ENCODE peak calls at places on chromosome 22, in four cellular contexts. M is neural progenitor cell, W is type B pancreatic cell, I is omental fat pad. Y is an unnamed sample.

GRCh38 chr22:45888221-45889092 is 88.5 kb downstream of the WNT7B start:
- DNase-seq in M (no peak), W (no peak), I (no peak), Y (no peak)

GRCh38 chr22:19356708-19357269 is 65.3 kb upstream of the CLTCL1 start:
- DNase-seq in M (no peak), W (no peak), I (no peak), Y (no peak)

GRCh38 chr22:27714076-27714475 is 87.5 kb downstream of the MN1 start:
- DNase-seq in M (no peak), W (no peak), I (no peak), Y (no peak)

GRCh38 chr22:30704978-30705377 is 10.3 kb downstream of the OSBP2 start:
- DNase-seq in M (no peak), W (no peak), I (no peak), Y (no peak)

GRCh38 chr22:32631507-32632245 is 157.1 kb downstream of the FBXO7 start:
- DNase-seq in M (no peak), W (no peak), I (no peak), Y (no peak)

GRCh38 chr22:23055448-23056179 is 14.7 kb upstream of the GNAZ start:
- DNase-seq in M (no peak), W (no peak), I (no peak), Y (no peak)

GRCh38 chr22:44585559-44586121 is 87.6 kb upstream of the RTL6 start:
- DNase-seq in M (no peak), W (no peak), I (no peak), Y (no peak)

GRCh38 chr22:32621656-32622003 is 147.0 kb downstream of the FBXO7 start:
- DNase-seq in M (no peak), W (no peak), I (no peak), Y (no peak)

GRCh38 chr22:49694462-49695260 is 133.0 kb downstream of the BRD1 start:
- DNase-seq in M (no peak), W (peak), I (no peak), Y (peak)

GRCh38 chr22:43891360-43892182 is at the start of gene PNPLA5:
- DNase-seq in M (peak), W (no peak), I (no peak), Y (no peak)

GRCh38 chr22:37534445-37534844 is 15.2 kb upstream of the CARD10 start:
- DNase-seq in M (no peak), W (no peak), I (no peak), Y (no peak)

GRCh38 chr22:50586416-50586815 is 3.8 kb upstream of the CHKB start:
- DNase-seq in M (no peak), W (no peak), I (no peak), Y (no peak)

GRCh38 chr22:20525048-20525447 is 17.6 kb downstream of the MED15 start:
- DNase-seq in M (no peak), W (no peak), I (no peak), Y (no peak)

GRCh38 chr22:20524004-20524481 is 16.6 kb downstream of the MED15 start:
- DNase-seq in M (no peak), W (no peak), I (no peak), Y (no peak)

GRCh38 chr22:20528405-20528978 is 21.1 kb downstream of the MED15 start:
- DNase-seq in M (no peak), W (no peak), I (no peak), Y (no peak)

GRCh38 chr22:20526305-20526627 is 18.9 kb downstream of the MED15 start:
- DNase-seq in M (no peak), W (no peak), I (no peak), Y (no peak)

DNA sequence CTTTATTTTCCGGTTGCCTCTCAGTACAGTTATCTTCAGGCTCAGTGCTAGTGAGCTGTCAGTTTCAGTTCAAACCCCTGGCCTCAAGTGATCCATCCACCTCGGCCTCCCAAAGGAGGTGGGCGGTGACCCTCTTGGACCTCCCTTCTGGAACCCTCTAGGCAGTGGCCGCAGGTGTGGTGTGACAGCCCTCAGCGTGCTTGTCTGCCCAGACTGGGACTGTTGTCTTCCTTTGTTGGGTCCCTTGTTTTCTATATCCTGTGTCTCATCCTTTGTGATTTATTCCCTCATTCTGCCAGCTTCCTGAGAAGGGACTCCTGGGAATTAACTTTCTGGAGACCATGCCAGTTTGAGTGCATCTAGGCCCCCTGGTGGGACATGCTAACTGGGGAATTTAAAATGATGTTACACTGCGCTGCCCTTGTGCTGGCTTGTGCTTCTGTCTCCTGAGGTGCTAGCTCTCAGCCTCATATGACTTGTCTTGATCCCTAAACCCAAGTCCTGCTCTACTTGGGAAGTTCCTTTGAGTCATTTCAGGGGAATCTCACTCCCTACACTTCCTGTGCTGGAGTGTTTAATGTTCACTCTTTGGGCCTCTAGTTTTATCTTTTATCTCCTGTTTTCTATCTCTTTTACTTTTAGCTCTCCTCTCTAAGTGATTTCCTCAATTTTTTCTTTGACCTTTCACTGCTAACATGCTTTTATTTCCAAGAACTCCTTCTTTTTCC is 19.4 kb downstream of the MED15 start:
- DNase-seq in M (no peak), W (no peak), I (no peak), Y (no peak)
- TF ChIP-seq CTCF in M (no peak), W (no peak), I (no peak), Y (no peak)

GRCh38 chr22:41351011-41351410 is 30.7 kb upstream of the TEF start:
- DNase-seq in M (no peak), W (no peak), I (no peak), Y (no peak)
- TF ChIP-seq CTCF in M (no peak), W (no peak), I (no peak), Y (no peak)

DNA sequence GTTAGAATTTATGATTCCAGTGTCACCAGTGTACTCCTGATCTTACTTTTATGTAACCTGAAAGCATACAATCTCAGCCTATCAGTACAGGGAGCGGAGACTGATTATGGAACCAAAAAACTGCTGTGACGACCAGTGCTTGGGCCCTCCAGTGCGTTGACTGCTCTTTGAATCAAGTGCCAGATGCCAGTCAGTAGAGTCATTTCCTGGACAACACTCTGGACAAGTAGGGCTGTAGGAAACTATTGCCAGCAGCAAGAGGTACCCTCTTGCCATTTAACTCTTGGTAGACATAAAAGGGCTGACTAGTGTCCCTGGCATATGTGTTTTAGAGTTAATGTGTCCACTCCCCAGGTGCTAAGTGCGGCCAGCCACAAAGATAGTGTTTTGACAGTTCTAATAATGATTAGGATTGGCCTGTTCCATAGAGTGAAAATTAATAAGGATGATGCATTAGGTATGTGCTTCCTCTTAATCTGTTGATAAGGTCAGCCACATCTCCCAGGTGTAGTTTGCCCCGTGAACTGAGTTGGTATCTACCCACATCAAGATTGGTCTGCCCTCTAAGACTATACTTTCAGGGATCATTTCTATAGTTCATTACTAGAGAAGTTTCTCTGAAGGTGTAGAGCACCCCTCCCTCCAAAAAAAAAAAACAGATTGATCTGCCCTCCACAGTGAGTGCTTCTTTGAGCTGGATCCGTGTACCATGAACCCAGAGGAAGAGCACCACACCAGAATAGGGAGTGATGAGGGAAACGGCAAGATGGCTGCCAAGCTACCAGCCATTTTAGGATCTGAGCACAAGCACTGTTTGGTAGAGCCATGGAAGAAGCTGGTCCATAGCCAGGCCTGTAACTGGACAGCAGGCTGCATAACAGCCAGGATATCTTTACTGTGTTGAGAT is 20.7 kb upstream of the AIFM3 start:
- DNase-seq in M (no peak), W (no peak), I (no peak), Y (no peak)
- TF ChIP-seq CTCF in M (no peak), W (no peak), I (no peak), Y (no peak)

GRCh38 chr22:25172153-25172552 is 27.5 kb upstream of the CRYBB3 start:
- DNase-seq in M (no peak), W (no peak), I (no peak), Y (no peak)
- TF ChIP-seq CTCF in M (peak), W (peak), I (no peak), Y (peak)

GRCh38 chr22:25362215-25362882 is 142.9 kb downstream of the CRYBB2 start:
- DNase-seq in M (peak), W (peak), I (peak), Y (no peak)

GRCh38 chr22:25362883-25363240 is 143.4 kb downstream of the CRYBB2 start:
- DNase-seq in M (no peak), W (no peak), I (no peak), Y (no peak)

GRCh38 chr22:25364736-25365241 is 145.3 kb downstream of the CRYBB2 start:
- DNase-seq in M (no peak), W (no peak), I (no peak), Y (no peak)

GRCh38 chr22:25364281-25364680 is 144.8 kb downstream of the CRYBB2 start:
- DNase-seq in M (no peak), W (no peak), I (no peak), Y (no peak)

GRCh38 chr22:25363474-25363873 is 144.0 kb downstream of the CRYBB2 start:
- DNase-seq in M (no peak), W (no peak), I (no peak), Y (no peak)
- TF ChIP-seq CTCF in M (no peak), W (no peak), I (no peak), Y (no peak)

GRCh38 chr22:35728639-35729308 is 11.1 kb downstream of the APOL5 start:
- DNase-seq in M (no peak), W (no peak), I (no peak), Y (no peak)
- TF ChIP-seq CTCF in M (no peak), W (no peak), I (no peak), Y (no peak)

GRCh38 chr22:26339755-26340154 is 89.3 kb upstream of the ASPHD2 start:
- DNase-seq in M (no peak), W (no peak), I (no peak), Y (no peak)

DNA sequence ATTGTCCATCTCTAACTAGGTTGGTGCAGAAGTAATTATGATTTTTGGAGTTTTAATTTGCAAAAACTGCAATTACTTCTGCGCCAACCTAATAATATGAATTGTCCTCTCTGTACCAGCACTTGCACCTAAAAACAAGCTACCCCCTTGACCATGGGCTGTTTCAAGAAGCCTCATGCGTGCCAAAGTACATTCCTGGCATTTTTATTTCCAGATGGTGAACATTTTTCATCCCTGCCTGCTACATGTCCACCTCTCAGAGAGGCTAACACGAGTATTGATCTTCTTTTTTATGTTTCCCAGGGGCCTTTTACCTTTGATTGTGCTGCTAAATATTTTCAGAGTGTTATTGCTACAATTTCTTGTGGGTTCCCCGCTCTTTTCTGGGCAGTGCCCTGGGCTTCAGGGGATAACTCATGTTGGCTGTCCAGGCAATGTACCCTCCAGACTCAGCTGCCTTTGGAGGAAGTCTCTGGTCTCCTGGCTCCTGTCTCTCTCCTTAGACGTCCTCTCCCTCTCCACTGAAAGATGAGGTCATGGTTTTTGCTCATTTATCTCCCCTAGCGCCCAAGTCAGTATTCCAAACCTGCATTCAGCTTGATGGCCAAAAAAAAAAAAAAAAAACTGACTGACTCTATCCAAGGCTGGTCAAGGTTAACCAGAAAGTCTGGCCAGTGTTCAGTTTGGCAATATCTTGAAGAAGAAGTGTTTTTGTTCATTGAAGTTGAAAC is 86.2 kb upstream of the ASPHD2 start:
- DNase-seq in M (no peak), W (no peak), I (no peak), Y (no peak)
- TF ChIP-seq CTCF in M (no peak), W (no peak), I (no peak), Y (no peak)

Y was measured in osteocyte.